ENCODE peak calls at places on chromosomes 13 and 19, in seven cellular contexts. One of them, this sample, is unnamed.

GRCh38 chr19:5580116-5580515 is 12.4 kb upstream of the TINCR start:
- DNase-seq in K562: no peak
- DNase-seq in HepG2: no peak
- DNase-seq in H1: no peak
- DNase-seq in GM12878: no peak
- DNase-seq in SK-N-SH: no peak
- DNase-seq in HCT116: no peak
- DNase-seq in this sample: no peak

GRCh38 chr19:55117063-55117635 is 288 bp downstream of the PPP1R12C start:
- DNase-seq in K562: no peak
- DNase-seq in HepG2: no peak
- DNase-seq in H1: no peak
- DNase-seq in GM12878: no peak
- DNase-seq in SK-N-SH: no peak
- DNase-seq in HCT116: no peak
- DNase-seq in this sample: no peak

GRCh38 chr19:40519352-40520322 is 52.8 kb downstream of the SPTBN4 start:
- DNase-seq in K562: no peak
- DNase-seq in HepG2: no peak
- DNase-seq in H1: no peak
- DNase-seq in GM12878: no peak
- DNase-seq in SK-N-SH: no peak
- DNase-seq in HCT116: no peak
- DNase-seq in this sample: no peak

GRCh38 chr19:56142087-56142787 is 1.1 kb downstream of the ZNF444 start:
- DNase-seq in K562: no peak
- DNase-seq in HepG2: peak
- DNase-seq in H1: no peak
- DNase-seq in GM12878: no peak
- DNase-seq in SK-N-SH: no peak
- DNase-seq in HCT116: no peak
- DNase-seq in this sample: no peak

GRCh38 chr13:74920945-74921725 is 560.8 kb downstream of the TBC1D4 start:
- DNase-seq in K562: peak
- DNase-seq in HepG2: no peak
- DNase-seq in H1: no peak
- DNase-seq in GM12878: no peak
- DNase-seq in SK-N-SH: no peak
- DNase-seq in HCT116: no peak
- DNase-seq in this sample: no peak

GRCh38 chr13:26518433-26519084 is 38.9 kb upstream of the WASF3 start:
- DNase-seq in K562: no peak
- DNase-seq in HepG2: no peak
- DNase-seq in H1: no peak
- DNase-seq in GM12878: no peak
- DNase-seq in SK-N-SH: no peak
- DNase-seq in HCT116: no peak
- DNase-seq in this sample: no peak

GRCh38 chr19:27860309-27860934 is 1352.5 kb downstream of the UQCRFS1 start:
- DNase-seq in K562: no peak
- DNase-seq in HepG2: no peak
- DNase-seq in H1: no peak
- DNase-seq in GM12878: no peak
- DNase-seq in SK-N-SH: no peak
- DNase-seq in HCT116: no peak
- DNase-seq in this sample: no peak

GRCh38 chr19:5170329-5170745 is 170.3 kb downstream of the PTPRS start:
- DNase-seq in K562: peak
- DNase-seq in HepG2: no peak
- DNase-seq in H1: no peak
- DNase-seq in GM12878: no peak
- DNase-seq in SK-N-SH: peak
- DNase-seq in HCT116: no peak
- DNase-seq in this sample: no peak

GRCh38 chr19:11736696-11737095 is 2.0 kb downstream of the ZNF823 start:
- DNase-seq in K562: peak
- DNase-seq in HepG2: no peak
- DNase-seq in H1: no peak
- DNase-seq in GM12878: peak
- DNase-seq in SK-N-SH: peak
- DNase-seq in HCT116: no peak
- DNase-seq in this sample: no peak

GRCh38 chr19:44677019-44677809 is 5.9 kb downstream of the CEACAM19 start:
- DNase-seq in K562: peak
- DNase-seq in HepG2: no peak
- DNase-seq in H1: no peak
- DNase-seq in GM12878: no peak
- DNase-seq in SK-N-SH: peak
- DNase-seq in HCT116: peak
- DNase-seq in this sample: no peak

GRCh38 chr13:76884571-76885202 is 1.5 kb downstream of the KCTD12 start:
- DNase-seq in K562: peak
- DNase-seq in HepG2: no peak
- DNase-seq in H1: no peak
- DNase-seq in GM12878: no peak
- DNase-seq in SK-N-SH: peak
- DNase-seq in HCT116: no peak
- DNase-seq in this sample: no peak

GRCh38 chr13:111252449-111253124 is 67.9 kb upstream of the TEX29 start:
- DNase-seq in K562: no peak
- DNase-seq in HepG2: no peak
- DNase-seq in H1: no peak
- DNase-seq in GM12878: no peak
- DNase-seq in SK-N-SH: no peak
- DNase-seq in HCT116: no peak
- DNase-seq in this sample: no peak

GRCh38 chr13:108220042-108220441 is 1.9 kb downstream of the ABHD13 start:
- DNase-seq in K562: no peak
- DNase-seq in HepG2: peak
- DNase-seq in H1: no peak
- DNase-seq in GM12878: no peak
- DNase-seq in SK-N-SH: no peak
- DNase-seq in HCT116: peak
- DNase-seq in this sample: no peak

GRCh38 chr13:49374585-49375290 is 69.1 kb downstream of the CAB39L start:
- DNase-seq in K562: peak
- DNase-seq in HepG2: no peak
- DNase-seq in H1: no peak
- DNase-seq in GM12878: no peak
- DNase-seq in SK-N-SH: no peak
- DNase-seq in HCT116: no peak
- DNase-seq in this sample: peak

GRCh38 chr19:51027126-51027806 is 850 bp upstream of the KLK11 start:
- DNase-seq in K562: no peak
- DNase-seq in HepG2: no peak
- DNase-seq in H1: no peak
- DNase-seq in GM12878: no peak
- DNase-seq in SK-N-SH: peak
- DNase-seq in HCT116: no peak
- DNase-seq in this sample: no peak

GRCh38 chr19:34493038-34493648 is 11.6 kb downstream of the WTIP start:
- DNase-seq in K562: no peak
- DNase-seq in HepG2: no peak
- DNase-seq in H1: no peak
- DNase-seq in GM12878: no peak
- DNase-seq in SK-N-SH: no peak
- DNase-seq in HCT116: no peak
- DNase-seq in this sample: no peak

GRCh38 chr19:45508931-45509691 is 1.8 kb downstream of the VASP start:
- DNase-seq in K562: peak
- DNase-seq in HepG2: peak
- DNase-seq in H1: no peak
- DNase-seq in GM12878: peak
- DNase-seq in SK-N-SH: peak
- DNase-seq in HCT116: no peak
- DNase-seq in this sample: no peak

GRCh38 chr13:110652231-110652730 is 36.9 kb downstream of the NAXD start:
- DNase-seq in K562: no peak
- DNase-seq in HepG2: no peak
- DNase-seq in H1: no peak
- DNase-seq in GM12878: no peak
- DNase-seq in SK-N-SH: no peak
- DNase-seq in HCT116: no peak
- DNase-seq in this sample: no peak

GRCh38 chr13:71312923-71313322 is 554.1 kb downstream of the DACH1 start:
- DNase-seq in K562: no peak
- DNase-seq in HepG2: no peak
- DNase-seq in H1: no peak
- DNase-seq in GM12878: no peak
- DNase-seq in SK-N-SH: no peak
- DNase-seq in HCT116: no peak
- DNase-seq in this sample: no peak

GRCh38 chr13:32857077-32857476 is 159.1 kb upstream of the KL start:
- DNase-seq in K562: no peak
- DNase-seq in HepG2: no peak
- DNase-seq in H1: no peak
- DNase-seq in GM12878: no peak
- DNase-seq in SK-N-SH: no peak
- DNase-seq in HCT116: no peak
- DNase-seq in this sample: no peak

GRCh38 chr19:3184847-3185481 is 766 bp upstream of the NCLN start:
- DNase-seq in K562: peak
- DNase-seq in HepG2: no peak
- DNase-seq in H1: no peak
- DNase-seq in GM12878: no peak
- DNase-seq in SK-N-SH: peak
- DNase-seq in HCT116: no peak
- DNase-seq in this sample: no peak

GRCh38 chr19:45769821-45770191 is 754 bp upstream of the SIX5 start:
- DNase-seq in K562: peak
- DNase-seq in HepG2: no peak
- DNase-seq in H1: no peak
- DNase-seq in GM12878: no peak
- DNase-seq in SK-N-SH: no peak
- DNase-seq in HCT116: no peak
- DNase-seq in this sample: no peak

GRCh38 chr13:63838366-63839110 is 2422.9 kb upstream of the PCDH20 start:
- DNase-seq in K562: no peak
- DNase-seq in HepG2: no peak
- DNase-seq in H1: no peak
- DNase-seq in GM12878: no peak
- DNase-seq in SK-N-SH: no peak
- DNase-seq in HCT116: no peak
- DNase-seq in this sample: no peak
- TF ChIP-seq SIN3A in K562: no peak
- TF ChIP-seq SIN3A in HepG2: no peak
- TF ChIP-seq SIN3A in H1: no peak
- TF ChIP-seq SIN3A in GM12878: no peak
- TF ChIP-seq SIN3A in SK-N-SH: no peak
- TF ChIP-seq SIN3A in HCT116: no peak
- TF ChIP-seq SIN3A in this sample: no peak

GRCh38 chr13:94662274-94662945 is 49.9 kb downstream of the SOX21 start:
- DNase-seq in K562: peak
- DNase-seq in HepG2: no peak
- DNase-seq in H1: no peak
- DNase-seq in GM12878: no peak
- DNase-seq in SK-N-SH: peak
- DNase-seq in HCT116: no peak
- DNase-seq in this sample: no peak

GRCh38 chr13:94672400-94672799 is 39.9 kb downstream of the SOX21 start:
- DNase-seq in K562: no peak
- DNase-seq in HepG2: no peak
- DNase-seq in H1: no peak
- DNase-seq in GM12878: no peak
- DNase-seq in SK-N-SH: no peak
- DNase-seq in HCT116: no peak
- DNase-seq in this sample: no peak

GRCh38 chr13:94664889-94665288 is 47.5 kb downstream of the SOX21 start:
- DNase-seq in K562: peak
- DNase-seq in HepG2: no peak
- DNase-seq in H1: no peak
- DNase-seq in GM12878: no peak
- DNase-seq in SK-N-SH: no peak
- DNase-seq in HCT116: no peak
- DNase-seq in this sample: no peak

GRCh38 chr13:94666065-94666464 is 46.3 kb downstream of the SOX21 start:
- DNase-seq in K562: no peak
- DNase-seq in HepG2: no peak
- DNase-seq in H1: no peak
- DNase-seq in GM12878: no peak
- DNase-seq in SK-N-SH: no peak
- DNase-seq in HCT116: no peak
- DNase-seq in this sample: no peak

DNA sequence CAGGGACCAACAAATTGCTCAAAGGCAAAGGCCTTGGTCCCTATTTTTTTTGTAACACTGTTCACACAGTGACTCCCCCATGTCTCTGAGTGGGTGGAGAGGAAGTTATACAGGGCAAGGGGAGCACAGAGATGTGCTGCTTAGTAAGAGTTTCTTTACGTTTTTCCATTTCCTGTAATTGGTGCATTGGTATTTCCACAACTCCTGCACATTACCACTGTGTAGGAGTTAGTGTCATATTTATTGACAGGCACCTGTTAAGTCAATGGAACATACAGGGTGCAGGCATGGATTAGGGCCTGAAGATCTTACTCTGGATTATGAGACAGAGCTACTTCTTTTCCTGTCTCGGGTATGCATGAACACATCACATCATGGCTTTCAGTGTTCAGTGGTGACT is 45.2 kb downstream of the SOX21 start:
- DNase-seq in K562: no peak
- DNase-seq in HepG2: no peak
- DNase-seq in H1: no peak
- DNase-seq in GM12878: no peak
- DNase-seq in SK-N-SH: no peak
- DNase-seq in HCT116: no peak
- DNase-seq in this sample: no peak
- TF ChIP-seq SIN3A in K562: no peak
- TF ChIP-seq SIN3A in HepG2: no peak
- TF ChIP-seq SIN3A in H1: no peak
- TF ChIP-seq SIN3A in GM12878: no peak
- TF ChIP-seq SIN3A in SK-N-SH: no peak
- TF ChIP-seq SIN3A in HCT116: no peak
- TF ChIP-seq SIN3A in this sample: no peak

GRCh38 chr19:16033136-16033530 is 43.2 kb upstream of the TPM4 start:
- DNase-seq in K562: no peak
- DNase-seq in HepG2: no peak
- DNase-seq in H1: no peak
- DNase-seq in GM12878: no peak
- DNase-seq in SK-N-SH: no peak
- DNase-seq in HCT116: no peak
- DNase-seq in this sample: no peak
- TF ChIP-seq SIN3A in K562: no peak
- TF ChIP-seq SIN3A in HepG2: no peak
- TF ChIP-seq SIN3A in H1: no peak
- TF ChIP-seq SIN3A in GM12878: no peak
- TF ChIP-seq SIN3A in SK-N-SH: no peak
- TF ChIP-seq SIN3A in HCT116: no peak
- TF ChIP-seq SIN3A in this sample: no peak

GRCh38 chr13:50974268-50974667 is 64.7 kb downstream of the RNASEH2B start:
- DNase-seq in K562: no peak
- DNase-seq in HepG2: no peak
- DNase-seq in H1: no peak
- DNase-seq in GM12878: no peak
- DNase-seq in SK-N-SH: no peak
- DNase-seq in HCT116: no peak
- DNase-seq in this sample: no peak

DNA sequence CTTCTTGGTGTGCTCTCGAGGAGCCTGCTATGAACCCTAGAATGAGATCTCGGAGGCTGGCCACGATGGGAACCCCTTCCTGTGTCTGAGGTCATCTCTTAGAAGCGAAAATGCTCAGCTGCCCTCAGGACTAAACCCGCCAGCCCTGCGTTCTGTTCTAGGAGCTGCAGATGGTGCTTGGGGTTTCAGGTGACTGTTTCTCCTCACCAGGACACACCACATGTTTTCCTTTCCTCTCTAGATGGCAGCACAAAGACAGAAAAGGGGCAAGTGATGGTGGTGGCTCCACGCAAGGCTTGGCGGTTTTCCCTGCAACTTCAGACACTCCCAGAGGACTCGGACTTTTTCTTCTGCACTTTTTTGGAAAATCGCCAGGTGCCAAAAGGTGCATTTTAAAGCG is 60.1 kb downstream of the RNASEH2B start:
- DNase-seq in K562: no peak
- DNase-seq in HepG2: peak
- DNase-seq in H1: no peak
- DNase-seq in GM12878: no peak
- DNase-seq in SK-N-SH: no peak
- DNase-seq in HCT116: no peak
- DNase-seq in this sample: no peak
- TF ChIP-seq SIN3A in K562: no peak
- TF ChIP-seq SIN3A in HepG2: no peak
- TF ChIP-seq SIN3A in H1: no peak
- TF ChIP-seq SIN3A in GM12878: no peak
- TF ChIP-seq SIN3A in SK-N-SH: no peak
- TF ChIP-seq SIN3A in HCT116: no peak
- TF ChIP-seq SIN3A in this sample: no peak

This sample was measured in Panc1.